ENCODE peak calls at places on chromosomes 12 and 14, in ten cellular contexts. One of them, this sample, is unnamed. For H3K36me3, the result is how much of the 10 kb centered on the place peaks cover.

GRCh38 chr12:57031228-57031670 is 14.9 kb upstream of the TAC3 start:
- DNase-seq in thoracic aorta: no peak
- DNase-seq in IMR-90: no peak
- DNase-seq in colonic mucosa: peak
- DNase-seq in HepG2: peak
- DNase-seq in heart left ventricle: no peak
- DNase-seq in keratinocyte: peak
- DNase-seq in HCT116: peak
- DNase-seq in Panc1: no peak
- DNase-seq in adrenal gland: no peak
- DNase-seq in this sample: no peak

GRCh38 chr14:47917344-47917954 is 242.0 kb upstream of the MDGA2 start:
- DNase-seq in thoracic aorta: no peak
- DNase-seq in IMR-90: peak
- DNase-seq in colonic mucosa: no peak
- DNase-seq in HepG2: peak
- DNase-seq in heart left ventricle: no peak
- DNase-seq in keratinocyte: no peak
- DNase-seq in HCT116: peak
- DNase-seq in Panc1: no peak
- DNase-seq in adrenal gland: peak
- DNase-seq in this sample: no peak

GRCh38 chr12:131774576-131774975 is 53.6 kb upstream of the MMP17 start:
- DNase-seq in thoracic aorta: no peak
- DNase-seq in IMR-90: no peak
- DNase-seq in colonic mucosa: no peak
- DNase-seq in HepG2: no peak
- DNase-seq in heart left ventricle: no peak
- DNase-seq in keratinocyte: no peak
- DNase-seq in HCT116: no peak
- DNase-seq in Panc1: no peak
- DNase-seq in adrenal gland: no peak
- DNase-seq in this sample: no peak

GRCh38 chr14:96683575-96684289 is 113.5 kb upstream of the VRK1 start:
- DNase-seq in thoracic aorta: no peak
- DNase-seq in IMR-90: no peak
- DNase-seq in colonic mucosa: no peak
- DNase-seq in HepG2: no peak
- DNase-seq in heart left ventricle: no peak
- DNase-seq in keratinocyte: no peak
- DNase-seq in HCT116: no peak
- DNase-seq in Panc1: no peak
- DNase-seq in adrenal gland: no peak
- DNase-seq in this sample: no peak

GRCh38 chr12:63882844-63883243 is 38.3 kb downstream of the SRGAP1 start:
- DNase-seq in thoracic aorta: no peak
- DNase-seq in IMR-90: peak
- DNase-seq in colonic mucosa: no peak
- DNase-seq in HepG2: no peak
- DNase-seq in heart left ventricle: peak
- DNase-seq in keratinocyte: no peak
- DNase-seq in HCT116: no peak
- DNase-seq in Panc1: no peak
- DNase-seq in adrenal gland: no peak
- DNase-seq in this sample: peak

GRCh38 chr12:13275366-13275765 is 78.8 kb downstream of the EMP1 start:
- DNase-seq in thoracic aorta: no peak
- DNase-seq in IMR-90: no peak
- DNase-seq in colonic mucosa: no peak
- DNase-seq in HepG2: no peak
- DNase-seq in heart left ventricle: no peak
- DNase-seq in keratinocyte: no peak
- DNase-seq in HCT116: no peak
- DNase-seq in Panc1: no peak
- DNase-seq in adrenal gland: no peak
- DNase-seq in this sample: no peak

GRCh38 chr12:75933136-75933535 is 98.4 kb downstream of the PHLDA1 start:
- DNase-seq in thoracic aorta: no peak
- DNase-seq in IMR-90: peak
- DNase-seq in colonic mucosa: no peak
- DNase-seq in HepG2: no peak
- DNase-seq in heart left ventricle: no peak
- DNase-seq in keratinocyte: no peak
- DNase-seq in HCT116: peak
- DNase-seq in Panc1: no peak
- DNase-seq in adrenal gland: no peak
- DNase-seq in this sample: no peak

GRCh38 chr12:69087986-69088385 is 151.4 kb upstream of the CPSF6 start:
- DNase-seq in thoracic aorta: no peak
- DNase-seq in IMR-90: no peak
- DNase-seq in colonic mucosa: no peak
- DNase-seq in HepG2: no peak
- DNase-seq in heart left ventricle: no peak
- DNase-seq in keratinocyte: no peak
- DNase-seq in HCT116: no peak
- DNase-seq in Panc1: no peak
- DNase-seq in adrenal gland: no peak
- DNase-seq in this sample: no peak

GRCh38 chr12:19530631-19531020 is 91.3 kb downstream of the AEBP2 start:
- DNase-seq in thoracic aorta: no peak
- DNase-seq in IMR-90: peak
- DNase-seq in colonic mucosa: no peak
- DNase-seq in HepG2: no peak
- DNase-seq in heart left ventricle: no peak
- DNase-seq in keratinocyte: no peak
- DNase-seq in HCT116: no peak
- DNase-seq in Panc1: no peak
- DNase-seq in adrenal gland: no peak
- DNase-seq in this sample: no peak

GRCh38 chr12:53696285-53696654 is 20.4 kb upstream of the ATP5MC2 start:
- DNase-seq in thoracic aorta: no peak
- DNase-seq in IMR-90: peak
- DNase-seq in colonic mucosa: peak
- DNase-seq in HepG2: peak
- DNase-seq in heart left ventricle: peak
- DNase-seq in keratinocyte: peak
- DNase-seq in HCT116: peak
- DNase-seq in Panc1: no peak
- DNase-seq in adrenal gland: peak
- DNase-seq in this sample: peak

GRCh38 chr12:64610660-64611429 is 550 bp downstream of the RASSF3 start:
- DNase-seq in thoracic aorta: no peak
- DNase-seq in IMR-90: peak
- DNase-seq in colonic mucosa: peak
- DNase-seq in HepG2: peak
- DNase-seq in heart left ventricle: peak
- DNase-seq in keratinocyte: no peak
- DNase-seq in HCT116: no peak
- DNase-seq in Panc1: no peak
- DNase-seq in adrenal gland: peak
- DNase-seq in this sample: peak

GRCh38 chr12:70598467-70599194 is 38.6 kb downstream of the PTPRB start:
- DNase-seq in thoracic aorta: no peak
- DNase-seq in IMR-90: no peak
- DNase-seq in colonic mucosa: peak
- DNase-seq in HepG2: no peak
- DNase-seq in heart left ventricle: peak
- DNase-seq in keratinocyte: no peak
- DNase-seq in HCT116: no peak
- DNase-seq in Panc1: no peak
- DNase-seq in adrenal gland: no peak
- DNase-seq in this sample: no peak

GRCh38 chr14:74620497-74620921 is 8.5 kb upstream of the LTBP2 start:
- DNase-seq in thoracic aorta: no peak
- DNase-seq in IMR-90: peak
- DNase-seq in colonic mucosa: no peak
- DNase-seq in HepG2: peak
- DNase-seq in heart left ventricle: no peak
- DNase-seq in keratinocyte: peak
- DNase-seq in HCT116: peak
- DNase-seq in Panc1: no peak
- DNase-seq in adrenal gland: no peak
- DNase-seq in this sample: no peak

GRCh38 chr14:104085032-104085888 is at the start of gene ASPG:
- DNase-seq in thoracic aorta: no peak
- DNase-seq in IMR-90: no peak
- DNase-seq in colonic mucosa: peak
- DNase-seq in HepG2: no peak
- DNase-seq in heart left ventricle: peak
- DNase-seq in keratinocyte: no peak
- DNase-seq in HCT116: no peak
- DNase-seq in Panc1: no peak
- DNase-seq in adrenal gland: no peak
- DNase-seq in this sample: no peak

GRCh38 chr14:70952485-70952884 is 45.2 kb downstream of the PCNX1 start:
- DNase-seq in thoracic aorta: no peak
- DNase-seq in IMR-90: no peak
- DNase-seq in colonic mucosa: no peak
- DNase-seq in HepG2: no peak
- DNase-seq in heart left ventricle: no peak
- DNase-seq in keratinocyte: no peak
- DNase-seq in HCT116: no peak
- DNase-seq in Panc1: no peak
- DNase-seq in adrenal gland: no peak
- DNase-seq in this sample: no peak

GRCh38 chr14:100717371-100717770 is 9.3 kb upstream of the DLK1 start:
- DNase-seq in thoracic aorta: no peak
- DNase-seq in IMR-90: no peak
- DNase-seq in colonic mucosa: no peak
- DNase-seq in HepG2: no peak
- DNase-seq in heart left ventricle: no peak
- DNase-seq in keratinocyte: no peak
- DNase-seq in HCT116: no peak
- DNase-seq in Panc1: no peak
- DNase-seq in adrenal gland: no peak
- DNase-seq in this sample: no peak

DNA sequence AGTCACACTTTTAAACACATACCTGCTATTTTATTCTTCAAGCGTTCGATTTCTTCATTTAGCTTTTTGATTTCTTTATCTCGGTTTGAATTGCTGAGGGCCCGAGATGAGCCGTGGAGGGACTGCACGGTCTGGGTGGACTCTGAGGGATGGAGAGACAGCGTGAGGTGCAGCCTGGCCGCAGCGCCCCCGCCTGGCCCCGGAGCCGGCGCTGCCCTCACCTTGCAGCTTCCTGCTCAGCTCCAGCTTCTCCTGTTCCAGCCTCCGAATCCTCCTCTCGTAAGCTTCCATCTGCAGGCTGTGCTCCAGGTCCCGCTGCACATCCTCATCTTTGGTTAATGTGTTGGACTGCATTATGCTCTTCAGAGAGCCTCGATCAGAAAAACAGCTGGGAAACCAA is 53.2 kb downstream of the AMN start:
- DNase-seq in thoracic aorta: no peak
- DNase-seq in IMR-90: no peak
- DNase-seq in colonic mucosa: no peak
- DNase-seq in HepG2: no peak
- DNase-seq in heart left ventricle: no peak
- DNase-seq in keratinocyte: no peak
- DNase-seq in HCT116: no peak
- DNase-seq in Panc1: no peak
- DNase-seq in adrenal gland: no peak
- DNase-seq in this sample: no peak
- H3K36me3 ChIP-seq in thoracic aorta: half or more
- H3K36me3 ChIP-seq in IMR-90: half or more
- H3K36me3 ChIP-seq in colonic mucosa: under half
- H3K36me3 ChIP-seq in HepG2: under half
- H3K36me3 ChIP-seq in heart left ventricle: half or more
- H3K36me3 ChIP-seq in keratinocyte: under half
- H3K36me3 ChIP-seq in HCT116: under half
- H3K36me3 ChIP-seq in Panc1: under half
- H3K36me3 ChIP-seq in adrenal gland: under half
- H3K36me3 ChIP-seq in this sample: under half

GRCh38 chr14:31286456-31287293 is 79.1 kb upstream of the HECTD1 start:
- DNase-seq in thoracic aorta: no peak
- DNase-seq in IMR-90: no peak
- DNase-seq in colonic mucosa: no peak
- DNase-seq in HepG2: peak
- DNase-seq in heart left ventricle: no peak
- DNase-seq in keratinocyte: no peak
- DNase-seq in HCT116: peak
- DNase-seq in Panc1: no peak
- DNase-seq in adrenal gland: no peak
- DNase-seq in this sample: no peak
- TF ChIP-seq CTCF in thoracic aorta: peak
- TF ChIP-seq CTCF in IMR-90: no peak
- TF ChIP-seq CTCF in colonic mucosa: peak
- TF ChIP-seq CTCF in HepG2: peak
- TF ChIP-seq CTCF in heart left ventricle: no peak
- TF ChIP-seq CTCF in keratinocyte: peak
- TF ChIP-seq CTCF in HCT116: peak
- TF ChIP-seq CTCF in Panc1: peak
- TF ChIP-seq CTCF in adrenal gland: no peak
- TF ChIP-seq CTCF in this sample: peak

DNA sequence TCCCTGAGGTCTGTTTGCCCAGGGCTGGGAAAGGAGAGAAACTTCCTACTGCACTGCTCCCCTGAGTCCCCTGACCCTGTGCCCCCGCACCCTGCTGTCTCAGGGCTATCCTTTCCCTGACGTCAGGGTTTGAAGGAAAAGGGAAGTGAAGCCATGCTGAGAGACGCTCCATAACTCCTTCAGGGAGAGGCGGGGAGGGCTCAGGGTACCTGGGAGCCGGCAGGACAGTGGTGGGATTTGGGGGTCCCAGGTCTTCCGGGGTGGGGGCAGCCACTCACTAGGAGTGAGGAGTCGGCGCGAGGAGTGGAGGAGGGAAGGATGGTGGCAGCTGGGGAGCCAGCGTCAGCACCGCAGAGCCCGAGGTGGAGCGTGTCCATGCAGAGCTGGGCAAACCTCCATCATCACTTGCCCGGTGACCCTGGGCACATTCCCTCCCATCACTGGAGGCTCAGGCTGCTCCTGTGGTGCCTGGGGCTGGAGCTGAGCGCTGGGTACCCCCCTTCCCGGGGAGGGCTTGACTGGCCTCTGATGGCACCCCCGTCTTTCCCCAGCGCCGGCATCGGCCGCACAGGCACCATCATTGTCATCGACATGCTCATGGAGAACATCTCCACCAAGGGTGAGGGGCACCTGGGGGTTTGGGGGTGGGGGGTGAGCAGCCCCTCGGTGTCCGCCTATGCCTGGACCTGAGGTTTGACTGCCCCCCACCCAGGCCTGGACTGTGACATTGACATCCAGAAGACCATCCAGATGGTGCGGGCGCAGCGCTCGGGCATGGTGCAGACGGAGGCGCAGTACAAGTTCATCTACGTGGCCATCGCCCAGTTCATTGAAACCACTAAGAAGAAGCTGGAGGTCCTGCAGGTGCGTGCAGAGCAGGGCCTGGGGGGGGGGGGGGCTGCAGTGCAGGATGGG is 8.5 kb downstream of the PTPN6 start:
- DNase-seq in thoracic aorta: no peak
- DNase-seq in IMR-90: no peak
- DNase-seq in colonic mucosa: peak
- DNase-seq in HepG2: no peak
- DNase-seq in heart left ventricle: no peak
- DNase-seq in keratinocyte: no peak
- DNase-seq in HCT116: no peak
- DNase-seq in Panc1: no peak
- DNase-seq in adrenal gland: peak
- DNase-seq in this sample: no peak
- H3K27ac ChIP-seq in thoracic aorta: no peak
- H3K27ac ChIP-seq in IMR-90: no peak
- H3K27ac ChIP-seq in colonic mucosa: peak
- H3K27ac ChIP-seq in HepG2: no peak
- H3K27ac ChIP-seq in heart left ventricle: peak
- H3K27ac ChIP-seq in keratinocyte: no peak
- H3K27ac ChIP-seq in HCT116: peak
- H3K27ac ChIP-seq in Panc1: no peak
- H3K27ac ChIP-seq in adrenal gland: peak
- H3K27ac ChIP-seq in this sample: peak

GRCh38 chr14:55628426-55628825 is 48.4 kb downstream of the KTN1 start:
- DNase-seq in thoracic aorta: no peak
- DNase-seq in IMR-90: peak
- DNase-seq in colonic mucosa: no peak
- DNase-seq in HepG2: no peak
- DNase-seq in heart left ventricle: no peak
- DNase-seq in keratinocyte: no peak
- DNase-seq in HCT116: no peak
- DNase-seq in Panc1: no peak
- DNase-seq in adrenal gland: no peak
- DNase-seq in this sample: no peak
- H3K36me3 ChIP-seq in thoracic aorta: under half
- H3K36me3 ChIP-seq in IMR-90: under half
- H3K36me3 ChIP-seq in colonic mucosa: under half
- H3K36me3 ChIP-seq in HepG2: under half
- H3K36me3 ChIP-seq in heart left ventricle: half or more
- H3K36me3 ChIP-seq in keratinocyte: under half
- H3K36me3 ChIP-seq in HCT116: under half
- H3K36me3 ChIP-seq in Panc1: under half
- H3K36me3 ChIP-seq in adrenal gland: under half
- H3K36me3 ChIP-seq in this sample: under half

This sample was measured in heart right ventricle.